ENCODE peak calls at places on chromosomes 6 and 20, in five cellular contexts. A is H1, X is HCT116, C is stomach, F is transverse colon. D is an unnamed sample.

GRCh38 chr6:13406051-13406477 is 77.7 kb upstream of the TBC1D7 start:
- DNase-seq in C (no peak), F (no peak), X (no peak), A (no peak), D (no peak)

GRCh38 chr20:54257090-54257816 is 49.4 kb downstream of the PFDN4 start:
- DNase-seq in C (no peak), A (no peak), X (peak; percentile 18), F (no peak), D (no peak)

GRCh38 chr6:159170999-159171712 is 2.0 kb downstream of the FNDC1 start:
- DNase-seq in C (no peak), F (no peak), A (no peak), X (no peak), D (no peak)

GRCh38 chr20:49578436-49578835 is 10.5 kb upstream of the PTGIS start:
- DNase-seq in A (no peak), C (no peak), F (no peak), X (no peak), D (no peak)

GRCh38 chr6:83430606-83431544 is at the start of gene ME1:
- DNase-seq in A (peak; percentile 72), F (peak; percentile 84), X (peak; percentile 38), C (peak; percentile 71), D (peak; percentile 22)

GRCh38 chr6:30845183-30845582 is 39.1 kb upstream of the DDR1 start:
- DNase-seq in F (no peak), C (no peak), A (no peak), X (no peak), D (no peak)

GRCh38 chr6:157096522-157096921 is 226.8 kb downstream of the TMEM242 start:
- DNase-seq in A (no peak), F (no peak), X (no peak), C (peak; percentile 35), D (no peak)

GRCh38 chr6:122997541-122998150 is 1.6 kb downstream of the CLVS2 start:
- DNase-seq in C (no peak), A (no peak), F (no peak), X (no peak), D (no peak)

GRCh38 chr20:51159303-51159702 is 136.4 kb upstream of the KCNG1 start:
- DNase-seq in X (no peak), A (peak; percentile 33), F (no peak), C (no peak), D (no peak)

GRCh38 chr6:38730136-38730862 is 15.2 kb downstream of the DNAH8 start:
- DNase-seq in A (no peak), C (no peak), X (no peak), F (no peak), D (no peak)

GRCh38 chr6:33907227-33907626 is 103.4 kb upstream of the MLN start:
- DNase-seq in C (no peak), F (no peak), A (no peak), X (no peak), D (no peak)

GRCh38 chr6:5752282-5752681 is 254.4 kb downstream of the NRN1 start:
- DNase-seq in F (no peak), C (no peak), A (no peak), X (no peak), D (no peak)

GRCh38 chr20:58891686-58892125 is 39.2 kb downstream of the GNAS start:
- DNase-seq in F (peak; percentile 36), C (peak; percentile 37), X (no peak), A (no peak), D (no peak)

GRCh38 chr6:84641076-84641475 is 123.3 kb downstream of the TBX18 start:
- DNase-seq in X (no peak), F (no peak), A (no peak), C (no peak), D (no peak)

GRCh38 chr6:39088331-39088730 is 26.7 kb downstream of the SAYSD1 start:
- DNase-seq in A (no peak), C (no peak), F (no peak), X (no peak), D (no peak)

GRCh38 chr6:15524736-15525401 is 138.0 kb downstream of the DTNBP1 start:
- DNase-seq in A (no peak), X (no peak), F (no peak), C (no peak), D (no peak)

GRCh38 chr6:105677671-105678475 is 275.0 kb upstream of the PREP start:
- DNase-seq in F (no peak), C (no peak), X (no peak), A (no peak), D (no peak)

GRCh38 chr6:135812085-135812526 is 39.4 kb upstream of the PDE7B start:
- DNase-seq in F (no peak), C (no peak), X (no peak), A (no peak), D (no peak)

GRCh38 chr6:135640449-135641111 is 143.0 kb upstream of the AHI1 start:
- DNase-seq in F (no peak), C (no peak), X (no peak), A (no peak), D (no peak)

DNA sequence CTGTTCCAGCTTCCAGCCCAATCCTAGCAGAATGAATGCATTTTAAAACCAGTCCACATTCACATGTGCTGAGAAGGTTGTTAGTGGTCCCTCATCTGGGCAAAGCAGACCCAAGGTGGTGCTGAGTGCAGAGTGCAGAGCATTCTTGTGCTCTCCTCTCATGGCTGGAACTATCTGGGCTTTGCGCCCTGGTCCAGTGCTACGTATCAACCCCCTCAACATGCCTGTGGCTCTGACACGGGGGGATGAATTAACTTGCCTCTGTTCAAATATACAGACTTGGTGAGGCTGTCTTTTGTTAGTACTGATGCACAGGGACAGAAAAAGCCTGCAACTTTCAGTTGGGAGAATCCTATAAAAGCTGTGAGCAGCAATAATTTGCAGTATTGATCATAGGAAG is 42.5 kb downstream of the PANK2 start:
- DNase-seq in X (no peak), C (no peak), A (no peak), F (no peak), D (no peak)
- TF ChIP-seq POLR2AphosphoS5 in X (no peak), C (no peak), A (no peak), F (no peak), D (no peak)

GRCh38 chr6:121334299-121335104 is at the start of gene TBC1D32:
- DNase-seq in C (peak; percentile 92), X (peak; percentile 81), F (peak; percentile 93), A (peak; percentile 94), D (peak; percentile 87)
- TF ChIP-seq CTCF in C (peak; percentile 28), X (no peak), F (no peak), A (no peak), D (no peak)

GRCh38 chr6:108687921-108688320 is 127.2 kb downstream of the FOXO3 start:
- DNase-seq in X (no peak), A (no peak), F (no peak), C (no peak), D (no peak)

GRCh38 chr6:108686896-108687295 is 126.2 kb downstream of the FOXO3 start:
- DNase-seq in A (no peak), X (no peak), C (no peak), F (no peak), D (no peak)

GRCh38 chr6:108685970-108686369 is 125.3 kb downstream of the FOXO3 start:
- DNase-seq in X (no peak), F (no peak), C (no peak), A (no peak), D (no peak)

GRCh38 chr6:108690326-108691000 is 129.7 kb downstream of the FOXO3 start:
- DNase-seq in C (no peak), A (no peak), X (no peak), F (no peak), D (no peak)

DNA sequence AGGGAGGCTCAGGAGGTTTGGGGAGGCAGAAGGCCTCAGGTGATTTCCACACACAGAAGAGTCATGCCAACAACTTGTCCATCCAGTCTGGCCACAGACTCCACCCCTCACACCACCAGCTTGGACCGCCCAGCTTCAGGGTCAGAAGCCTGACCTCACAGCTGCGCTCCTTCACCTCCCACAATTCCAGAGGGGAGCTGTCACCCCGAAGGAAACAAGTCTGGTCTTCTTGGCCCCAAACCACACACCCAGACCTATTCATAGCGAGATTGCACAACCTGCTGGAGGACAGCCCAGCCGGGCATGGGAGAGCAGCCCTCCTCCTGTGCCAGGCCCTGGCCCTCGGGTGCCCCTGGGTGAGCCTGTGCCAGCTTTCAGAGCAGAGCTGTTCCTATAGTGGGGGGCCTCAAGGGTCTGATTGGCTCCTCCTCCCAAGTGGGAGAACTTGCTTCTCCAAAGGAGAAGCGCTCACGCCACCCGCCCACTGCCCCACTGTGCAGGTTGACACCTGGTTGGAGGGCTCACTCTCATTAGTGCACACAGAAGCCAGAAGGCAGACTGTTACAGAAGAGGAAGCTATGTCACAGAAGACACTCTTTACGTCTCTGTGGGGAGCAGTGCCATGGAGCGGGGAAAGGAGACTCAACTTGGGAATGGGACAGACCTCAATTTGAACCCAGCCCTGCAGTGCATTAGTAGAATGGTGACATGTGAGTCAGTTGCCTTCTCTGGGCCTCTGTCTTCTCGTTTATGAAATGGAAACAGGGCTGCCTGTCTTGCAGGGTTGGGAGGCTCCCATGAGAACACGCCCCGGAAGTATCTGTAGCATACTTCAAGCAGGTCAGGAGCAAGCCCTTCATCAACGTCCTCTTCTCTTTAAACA is 128.8 kb downstream of the FOXO3 start:
- DNase-seq in X (peak; percentile 57), F (peak; percentile 56), A (no peak), C (peak; percentile 94), D (peak; percentile 86)
- H3K4me1 ChIP-seq in X (peaks cover 44% of the 10 kb centered on the region), F (peaks cover 23% of the 10 kb centered on the region), A (peaks cover 2% of the 10 kb centered on the region), C (peaks cover 19% of the 10 kb centered on the region), D (peaks cover 4% of the 10 kb centered on the region)

GRCh38 chr6:35470663-35471120 is 2.5 kb downstream of the RPL10A start:
- DNase-seq in F (no peak), X (no peak), A (no peak), C (no peak), D (no peak)

GRCh38 chr6:35473075-35473848 is 5.1 kb downstream of the RPL10A start:
- DNase-seq in F (no peak), A (peak; percentile 57), C (no peak), X (no peak), D (no peak)

GRCh38 chr6:35469711-35470662 is 1.8 kb downstream of the RPL10A start:
- DNase-seq in X (no peak), A (no peak), F (peak; percentile 55), C (peak; percentile 39), D (no peak)

GRCh38 chr6:35473849-35474128 is 5.6 kb downstream of the RPL10A start:
- DNase-seq in F (no peak), C (no peak), A (peak; percentile 53), X (no peak), D (no peak)

GRCh38 chr6:35471836-35472345 is 3.7 kb downstream of the RPL10A start:
- DNase-seq in F (no peak), C (no peak), X (no peak), A (no peak), D (no peak)
- TF ChIP-seq POLR2AphosphoS5 in F (no peak), C (no peak), X (peak; percentile 41), A (peak; percentile 79), D (no peak)

GRCh38 chr6:91276315-91276714 is 689.4 kb upstream of the MAP3K7 start:
- DNase-seq in F (no peak), X (no peak), A (no peak), C (no peak), D (no peak)
- TF ChIP-seq CTCF in F (no peak), X (no peak), A (peak; percentile 69), C (no peak), D (no peak)

GRCh38 chr6:94680672-94681212 is 896.6 kb upstream of the MANEA start:
- DNase-seq in A (no peak), C (no peak), F (no peak), X (no peak), D (no peak)

GRCh38 chr6:94683409-94683808 is 893.9 kb upstream of the MANEA start:
- DNase-seq in C (no peak), F (no peak), X (no peak), A (no peak), D (no peak)
- H3K4me1 ChIP-seq in C (no peaks in the 10 kb centered on the region), F (no peaks in the 10 kb centered on the region), X (no peaks in the 10 kb centered on the region), A (no peaks in the 10 kb centered on the region), D (no peaks in the 10 kb centered on the region)